ENCODE peak calls at places on chromosomes 12 and 14, in eight cellular contexts. R is tibial artery, F is cardiac muscle cell, S is OCI-LY7, T is PC-3, L is left ventricle myocardium inferior, M is tibial nerve, X is A549. I is an unnamed sample. For H3K4me1, the result is how much of the 10 kb centered on the place peaks cover.

GRCh38 chr12:14868916-14869315 is 16.7 kb downstream of the MGP start:
- DNase-seq in R (no peak), S (no peak), L (no peak), X (peak), T (peak), M (no peak), F (no peak), I (no peak)

GRCh38 chr12:8950702-8951478 is 1.4 kb upstream of the M6PR start:
- DNase-seq in S (no peak), X (no peak), F (no peak), M (no peak), L (no peak), R (no peak), T (no peak), I (no peak)

GRCh38 chr14:75158843-75159614 is 17.4 kb downstream of the TMED10 start:
- DNase-seq in T (no peak), R (no peak), X (peak), L (no peak), F (no peak), M (no peak), S (no peak), I (no peak)

GRCh38 chr14:88933203-88933602 is 108.8 kb downstream of the TTC8 start:
- DNase-seq in R (no peak), S (no peak), X (no peak), L (no peak), M (no peak), F (no peak), T (no peak), I (no peak)

GRCh38 chr12:47403681-47404080 is 302.1 kb downstream of the RPAP3 start:
- DNase-seq in R (no peak), L (no peak), T (no peak), F (no peak), M (no peak), S (no peak), X (no peak), I (no peak)

GRCh38 chr12:42893802-42894201 is 304.3 kb upstream of the PRICKLE1 start:
- DNase-seq in F (no peak), S (no peak), L (no peak), M (no peak), T (no peak), X (no peak), R (no peak), I (no peak)

GRCh38 chr12:115922952-115923564 is 354.4 kb downstream of the MED13L start:
- DNase-seq in L (no peak), S (peak), R (no peak), X (peak), T (peak), M (no peak), F (no peak), I (no peak)

GRCh38 chr14:75389679-75390078 is 38.1 kb upstream of the JDP2 start:
- DNase-seq in T (peak), L (no peak), R (no peak), X (no peak), S (no peak), M (no peak), F (no peak), I (no peak)

GRCh38 chr12:56205445-56205844 is 16.2 kb upstream of the SMARCC2 start:
- DNase-seq in F (no peak), S (peak), X (peak), R (no peak), T (no peak), L (no peak), M (no peak), I (no peak)

GRCh38 chr12:49832836-49833421 is 4.7 kb upstream of the NCKAP5L start:
- DNase-seq in X (no peak), F (no peak), R (no peak), S (no peak), M (no peak), T (peak), L (no peak), I (no peak)

GRCh38 chr12:80766897-80767296 is 50.2 kb downstream of the MYF5 start:
- DNase-seq in F (no peak), M (no peak), L (no peak), R (no peak), X (no peak), S (peak), T (no peak), I (no peak)

GRCh38 chr12:124738636-124739467 is 124.8 kb downstream of the SCARB1 start:
- DNase-seq in X (no peak), M (no peak), F (no peak), S (no peak), R (no peak), L (no peak), T (no peak), I (no peak)

GRCh38 chr14:94936901-94937321 is 167.0 kb upstream of the GSC start:
- DNase-seq in L (peak), T (no peak), R (peak), S (no peak), X (no peak), M (peak), F (no peak), I (no peak)

GRCh38 chr12:13088503-13088902 is 15.0 kb downstream of the GSG1 start:
- DNase-seq in M (no peak), S (no peak), T (no peak), X (no peak), F (no peak), R (no peak), L (no peak), I (no peak)

GRCh38 chr12:1779783-1780182 is 40.6 kb upstream of the LRTM2 start:
- DNase-seq in F (no peak), M (no peak), L (no peak), R (no peak), S (no peak), T (no peak), X (no peak), I (no peak)

GRCh38 chr14:50531595-50532501 is 521 bp downstream of the MAP4K5 start:
- DNase-seq in X (peak), S (peak), T (peak), L (peak), F (peak), R (peak), M (peak), I (peak)

GRCh38 chr12:108649668-108650067 is 16.0 kb upstream of the SELPLG start:
- DNase-seq in R (no peak), M (no peak), T (peak), F (no peak), S (no peak), L (no peak), X (peak), I (no peak)

GRCh38 chr12:27542628-27543027 is 18.6 kb downstream of the PPFIBP1 start:
- DNase-seq in S (no peak), F (no peak), M (no peak), T (no peak), R (no peak), L (no peak), X (peak), I (no peak)

GRCh38 chr14:81309511-81309910 is 88.8 kb upstream of the GTF2A1 start:
- DNase-seq in R (no peak), S (no peak), X (no peak), F (no peak), L (no peak), T (no peak), M (no peak), I (no peak)

GRCh38 chr12:76158518-76159321 is 74.2 kb upstream of the NAP1L1 start:
- DNase-seq in L (no peak), M (peak), S (peak), F (peak), T (peak), R (no peak), X (peak), I (peak)
- H3K27ac ChIP-seq in L (no peak), M (no peak), S (no peak), F (no peak), T (no peak), R (no peak), X (no peak), I (peak)

DNA sequence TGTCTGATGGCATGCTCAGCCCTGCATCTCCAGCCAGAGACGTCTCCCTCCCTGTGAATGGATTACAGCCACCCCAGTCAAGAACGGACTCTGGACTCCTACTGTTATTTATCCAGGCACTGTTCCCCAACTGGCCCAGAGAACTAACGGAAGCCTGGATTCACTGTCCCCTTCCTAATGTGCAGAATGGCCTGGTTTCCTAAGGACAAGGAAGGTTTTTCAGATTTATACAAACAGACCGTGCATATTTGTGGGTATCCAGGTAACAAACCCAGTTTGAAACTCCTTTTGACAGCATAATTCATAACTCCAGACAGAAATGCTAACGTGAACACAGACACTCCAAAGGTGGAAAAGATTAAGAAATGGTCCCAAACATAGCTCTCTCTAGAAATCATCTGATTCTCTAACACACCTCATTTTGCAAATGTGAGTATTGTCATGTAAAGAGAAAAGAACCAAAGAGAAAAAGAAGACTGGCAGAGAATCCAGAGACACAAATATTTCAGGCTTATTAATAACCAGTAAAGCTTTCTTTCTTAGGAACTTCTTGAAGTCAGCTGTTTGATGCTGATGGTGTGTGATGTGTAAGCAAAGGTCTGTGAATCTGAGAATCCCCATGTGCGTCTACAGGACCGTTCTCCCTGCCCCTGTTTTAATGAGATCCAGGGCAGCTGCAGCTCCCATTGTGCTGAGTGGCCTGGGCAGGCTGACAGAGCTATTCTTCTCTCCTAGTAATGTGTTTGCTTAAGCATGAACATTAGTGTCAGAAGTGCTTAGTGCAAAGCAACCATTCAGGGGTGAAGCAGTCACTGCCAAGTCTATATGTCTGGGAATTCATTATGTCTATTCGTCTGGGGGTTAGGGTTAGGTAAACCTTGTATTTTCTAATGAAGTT is 86.8 kb upstream of the HIF1A start:
- DNase-seq in X (no peak), S (no peak), L (no peak), F (no peak), R (no peak), T (peak), M (no peak), I (no peak)
- H3K4me1 ChIP-seq in X (under half), S (under half), L (under half), F (under half), R (under half), T (under half), M (under half), I (under half)

GRCh38 chr12:19895609-19896008 is 456.3 kb downstream of the AEBP2 start:
- DNase-seq in F (no peak), R (no peak), M (no peak), S (no peak), L (no peak), X (no peak), T (no peak), I (no peak)

GRCh38 chr12:19894803-19895202 is 455.5 kb downstream of the AEBP2 start:
- DNase-seq in L (no peak), X (no peak), M (no peak), T (peak), F (no peak), S (no peak), R (no peak), I (no peak)

GRCh38 chr12:19892186-19892585 is 452.9 kb downstream of the AEBP2 start:
- DNase-seq in R (no peak), S (no peak), L (no peak), T (no peak), M (no peak), F (no peak), X (no peak), I (no peak)

GRCh38 chr12:19894049-19894448 is 454.8 kb downstream of the AEBP2 start:
- DNase-seq in L (no peak), M (no peak), X (no peak), F (no peak), R (no peak), T (peak), S (no peak), I (no peak)

GRCh38 chr12:19893514-19893913 is 454.2 kb downstream of the AEBP2 start:
- DNase-seq in X (peak), L (no peak), F (no peak), M (no peak), S (no peak), R (no peak), T (peak), I (no peak)
- TF ChIP-seq CTCF in X (peak), L (peak), F (peak), M (no peak), S (no peak), R (no peak), T (peak), I (no peak)

GRCh38 chr12:107125833-107126232 is 32.5 kb upstream of the CRY1 start:
- DNase-seq in M (no peak), R (no peak), X (no peak), S (no peak), T (no peak), L (no peak), F (peak), I (no peak)
- H3K27ac ChIP-seq in M (no peak), R (no peak), X (no peak), S (no peak), T (no peak), L (no peak), F (no peak), I (no peak)

GRCh38 chr14:23142826-23143225 is 23.8 kb upstream of the CEBPE start:
- DNase-seq in S (no peak), X (no peak), M (no peak), L (no peak), F (no peak), R (no peak), T (no peak), I (no peak)
- H3K4me1 ChIP-seq in S (under half), X (under half), M (under half), L (half or more), F (under half), R (under half), T (under half), I (under half)

DNA sequence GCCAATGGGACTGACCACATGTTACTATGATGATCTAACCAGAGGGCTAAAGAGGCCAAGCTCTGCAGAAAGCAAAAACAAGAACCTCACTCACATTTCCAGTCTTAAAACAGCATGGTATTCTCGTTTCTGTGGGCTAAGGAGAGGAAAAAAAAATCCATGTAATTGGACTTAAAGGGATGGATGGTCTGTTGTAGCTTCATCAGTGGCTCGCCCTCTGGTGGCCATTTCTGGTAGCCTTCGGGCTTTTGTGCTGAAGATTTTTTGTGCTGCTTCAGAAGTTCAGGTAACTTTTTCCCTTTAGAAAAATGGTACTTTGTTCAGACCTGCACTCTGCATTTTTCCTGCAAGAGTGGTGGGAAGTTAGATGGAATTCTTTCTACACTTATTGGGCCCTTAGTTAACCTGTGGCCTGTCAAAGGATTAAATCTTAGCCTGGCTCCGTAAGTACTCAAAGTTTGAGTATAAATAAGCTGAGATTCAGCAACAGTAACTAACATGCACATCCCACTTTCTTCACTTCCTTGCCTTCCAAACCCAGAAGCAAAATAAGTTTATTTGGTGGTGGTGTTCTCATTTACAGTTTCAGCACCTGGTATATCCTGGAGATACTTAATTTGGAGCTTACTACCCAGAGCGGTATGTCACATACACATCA is 22.3 kb downstream of the DCAF4 start:
- DNase-seq in S (peak), R (peak), L (peak), M (peak), X (peak), F (peak), T (peak), I (peak)
- TF ChIP-seq CTCF in S (peak), R (peak), L (peak), M (peak), X (peak), F (peak), T (peak), I (peak)

DNA sequence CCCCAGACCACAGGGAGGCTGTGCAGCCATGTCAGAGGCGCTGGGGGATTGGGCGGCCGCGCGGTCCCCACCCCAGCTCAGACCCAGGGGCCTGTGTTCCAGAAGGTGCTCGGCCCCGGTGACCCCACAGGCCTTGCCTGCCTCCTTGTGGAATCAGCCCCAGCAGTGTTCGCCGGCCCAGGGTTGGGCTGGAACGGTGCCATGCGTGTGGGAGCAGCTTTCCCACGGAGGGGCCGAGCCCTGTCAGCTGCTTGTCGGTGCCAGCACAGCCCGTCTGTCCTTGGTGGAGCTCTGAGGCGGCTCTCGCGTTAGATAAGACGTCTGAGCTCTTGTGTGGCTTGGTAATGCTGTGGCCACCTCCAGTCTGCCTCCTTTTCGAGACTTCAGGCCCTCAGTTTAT is 8.5 kb downstream of the ZFYVE21 start:
- DNase-seq in S (no peak), F (peak), T (no peak), X (no peak), L (peak), M (peak), R (peak), I (no peak)
- H3K27ac ChIP-seq in S (no peak), F (peak), T (no peak), X (no peak), L (peak), M (peak), R (peak), I (peak)

GRCh38 chr12:95412826-95413311 is 61.1 kb upstream of the METAP2 start:
- DNase-seq in M (no peak), L (no peak), T (peak), S (no peak), R (no peak), F (no peak), X (no peak), I (no peak)
- H3K4me1 ChIP-seq in M (under half), L (under half), T (under half), S (under half), R (under half), F (under half), X (under half), I (under half)